ENCODE peak calls at places on chromosomes 16 and 17, in four cellular contexts. N is A549, L is HepG2, X is GM12878. T is an unnamed sample.

GRCh38 chr17:65055280-65055707 is 1.2 kb downstream of the GNA13 start:
- DNase-seq in N (no peak), L (no peak), X (no peak), T (peak; percentile 36)

GRCh38 chr17:67601897-67602296 is 115.8 kb upstream of the NOL11 start:
- DNase-seq in N (no peak), L (no peak), X (no peak), T (no peak)

GRCh38 chr16:64153718-64154117 is 968.1 kb downstream of the CDH11 start:
- DNase-seq in N (no peak), L (no peak), X (no peak), T (no peak)

GRCh38 chr17:38885044-38885727 is 15.3 kb downstream of the LASP1 start:
- DNase-seq in N (no peak), L (peak; percentile 52), X (no peak), T (no peak)

GRCh38 chr16:31022574-31023251 is 10.6 kb upstream of the STX4 start:
- DNase-seq in N (no peak), L (peak; percentile 30), X (no peak), T (no peak)

GRCh38 chr16:66935319-66936011 is at the start of gene CES2:
- DNase-seq in N (no peak), L (peak; percentile 84), X (no peak), T (peak; percentile 71)

GRCh38 chr17:68457168-68457538 is at the start of gene WIPI1:
- DNase-seq in N (no peak), L (peak; percentile 39), X (no peak), T (no peak)

GRCh38 chr17:76088868-76089576 is 10.0 kb downstream of the ZACN start:
- DNase-seq in N (no peak), L (no peak), X (no peak), T (peak; percentile 22)

GRCh38 chr17:49055181-49055927 is 58.2 kb downstream of the IGF2BP1 start:
- DNase-seq in N (no peak), L (no peak), X (no peak), T (no peak)

GRCh38 chr17:700504-701094 is 14.0 kb downstream of the VPS53 start:
- DNase-seq in N (peak; percentile 73), L (no peak), X (no peak), T (peak; percentile 58)

GRCh38 chr17:42918902-42919521 is 18.4 kb downstream of the G6PC1 start:
- DNase-seq in N (no peak), L (peak; percentile 55), X (no peak), T (no peak)

GRCh38 chr17:20244671-20245070 is 222.7 kb downstream of the LGALS9B start:
- DNase-seq in N (no peak), L (no peak), X (no peak), T (no peak)

GRCh38 chr17:5580974-5581373 is 3.3 kb downstream of the NLRP1 start:
- DNase-seq in N (no peak), L (no peak), X (no peak), T (no peak)

GRCh38 chr16:87631067-87631466 is 28.8 kb downstream of the JPH3 start:
- DNase-seq in N (no peak), L (no peak), X (no peak), T (no peak)

GRCh38 chr17:38415250-38416194 is 12.7 kb upstream of the ARHGAP23 start:
- DNase-seq in N (no peak), L (peak; percentile 59), X (peak; percentile 11), T (no peak)

GRCh38 chr17:77124192-77124908 is 16.4 kb upstream of the SEC14L1 start:
- DNase-seq in N (peak; percentile 62), L (no peak), X (no peak), T (no peak)

GRCh38 chr17:5381542-5381941 is 37.9 kb downstream of the NUP88 start:
- DNase-seq in N (no peak), L (no peak), X (no peak), T (no peak)

GRCh38 chr16:67017810-67018488 is 11.0 kb upstream of the CBFB start:
- DNase-seq in N (peak; percentile 93), L (peak; percentile 99), X (peak; percentile 82), T (peak; percentile 89)

GRCh38 chr16:11249233-11250061 is 6.6 kb downstream of the SOCS1 start:
- DNase-seq in N (no peak), L (no peak), X (no peak), T (no peak)

GRCh38 chr17:81118308-81119221 is 46.7 kb upstream of the PVALEF start:
- DNase-seq in N (no peak), L (no peak), X (no peak), T (no peak)

GRCh38 chr17:29451338-29451737 is 61.2 kb downstream of the TAOK1 start:
- DNase-seq in N (no peak), L (no peak), X (no peak), T (no peak)

GRCh38 chr17:79540306-79540705 is 70.5 kb downstream of the RBFOX3 start:
- DNase-seq in N (no peak), L (no peak), X (no peak), T (no peak)

GRCh38 chr16:16033208-16033717 is 83.8 kb downstream of the ABCC1 start:
- DNase-seq in N (no peak), L (no peak), X (no peak), T (no peak)

GRCh38 chr17:73268582-73269328 is 7.1 kb upstream of the CPSF4L start:
- DNase-seq in N (no peak), L (no peak), X (no peak), T (peak; percentile 39)

GRCh38 chr17:79777844-79778503 is at the start of gene CBX2:
- DNase-seq in N (peak; percentile 92), L (peak; percentile 43), X (no peak), T (peak; percentile 100)

GRCh38 chr16:21166561-21166961 is 8.1 kb downstream of the LDAF1 start:
- DNase-seq in N (no peak), L (no peak), X (no peak), T (no peak)

GRCh38 chr16:49545243-49545642 is 171.6 kb downstream of the C16orf78 start:
- DNase-seq in N (no peak), L (no peak), X (no peak), T (no peak)

GRCh38 chr16:49546059-49546458 is 172.5 kb downstream of the C16orf78 start:
- DNase-seq in N (no peak), L (no peak), X (no peak), T (no peak)

GRCh38 chr16:49546735-49547134 is 173.1 kb downstream of the C16orf78 start:
- DNase-seq in N (no peak), L (no peak), X (no peak), T (no peak)

GRCh38 chr16:49548571-49548970 is 175.0 kb downstream of the C16orf78 start:
- DNase-seq in N (no peak), L (no peak), X (no peak), T (no peak)

GRCh38 chr16:49547448-49547847 is 173.8 kb downstream of the C16orf78 start:
- DNase-seq in N (no peak), L (no peak), X (no peak), T (no peak)
- TF ChIP-seq PBX3 in N (no peak), L (no peak), X (no peak), T (no peak)

GRCh38 chr17:75049057-75049456 is 2.0 kb downstream of the KCTD2 start:
- DNase-seq in N (no peak), L (peak; percentile 44), X (no peak), T (no peak)

GRCh38 chr17:75044716-75045115 is 2.1 kb downstream of the ATP5PD start:
- DNase-seq in N (no peak), L (no peak), X (no peak), T (no peak)

GRCh38 chr17:75047398-75048098 is 523 bp downstream of the KCTD2 start:
- DNase-seq in N (no peak), L (no peak), X (no peak), T (no peak)

GRCh38 chr17:75048396-75048933 is 1.4 kb downstream of the KCTD2 start:
- DNase-seq in N (no peak), L (no peak), X (no peak), T (no peak)

GRCh38 chr17:75046583-75047289 is at the start of the genes ATP5PD and KCTD2:
- DNase-seq in N (peak; percentile 99), L (peak; percentile 97), X (peak; percentile 86), T (peak; percentile 100)
- TF ChIP-seq PBX3 in N (peak; percentile 85), L (no peak), X (peak; percentile 90), T (peak; percentile 97)

DNA sequence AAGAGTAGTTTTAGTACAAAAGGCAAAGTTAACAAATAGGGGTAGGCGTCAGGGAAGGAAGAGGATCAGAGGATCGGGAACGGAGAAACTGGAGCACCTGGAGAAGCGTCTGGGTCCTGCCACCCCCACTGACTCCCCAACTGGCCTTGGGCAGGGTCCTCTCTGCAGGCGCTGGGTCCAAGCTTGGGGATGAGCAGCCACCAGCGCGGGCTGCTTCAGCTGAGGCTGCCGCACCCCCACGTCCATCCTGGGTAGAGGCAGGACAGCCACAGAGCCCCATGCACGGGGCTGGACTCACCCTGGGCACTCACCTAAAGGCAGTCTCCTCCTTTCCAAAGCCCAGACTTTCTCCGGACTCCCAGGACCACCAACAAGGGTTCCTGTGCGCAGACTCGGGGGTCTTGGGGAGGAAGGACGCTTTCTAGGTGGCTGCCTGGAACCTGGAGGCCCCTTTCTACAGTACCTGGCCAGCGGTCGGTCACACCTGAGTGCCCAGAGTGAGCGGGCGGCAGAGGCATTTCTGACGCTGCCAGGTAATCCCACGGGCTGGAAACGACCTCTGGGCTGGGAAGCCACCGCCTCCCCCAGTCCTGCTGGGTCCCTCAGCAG is 1.1 kb downstream of the HS3ST6 start:
- DNase-seq in N (no peak), L (no peak), X (no peak), T (no peak)
- TF ChIP-seq PBX3 in N (no peak), L (no peak), X (no peak), T (no peak)

GRCh38 chr16:68370921-68371651 is 60.3 kb downstream of the PRMT7 start:
- DNase-seq in N (no peak), L (no peak), X (no peak), T (no peak)

GRCh38 chr16:68368602-68368944 is 57.8 kb downstream of the PRMT7 start:
- DNase-seq in N (no peak), L (no peak), X (no peak), T (peak; percentile 74)

GRCh38 chr16:68369168-68369567 is 58.3 kb downstream of the PRMT7 start:
- DNase-seq in N (no peak), L (no peak), X (no peak), T (no peak)

GRCh38 chr16:68370221-68370920 is 59.6 kb downstream of the PRMT7 start:
- DNase-seq in N (no peak), L (no peak), X (no peak), T (no peak)

GRCh38 chr16:68369697-68370096 is 58.9 kb downstream of the PRMT7 start:
- DNase-seq in N (no peak), L (no peak), X (peak; percentile 75), T (no peak)
- TF ChIP-seq PBX3 in N (no peak), L (no peak), X (no peak), T (no peak)